ENCODE peak calls at places on chromosomes 4 and X, in eight cellular contexts. A is WTC11; E is neuronal stem cell; G is KG1; W is stimulated activated CD8-positive, alpha-beta memory T cell treated with anti-CD3 and anti-CD28 coated beads, Interleukin-15, amount 100 ng/mL, for 4 hours; Z is activated T-cell treated with anti-CD3 and anti-CD28 coated beads for 48 hours; H is fibroblast of lung; M is activated naive CD8-positive, alpha-beta T cell treated with anti-CD3 and anti-CD28 coated beads for 36 hours. C is an unnamed sample.

GRCh38 chrX:141838016-141838415 is at the start of gene MAGEC3:
- DNase-seq in H (no peak), E (no peak), A (no peak), M (no peak), W (no peak), G (no peak), Z (no peak), C (no peak)

GRCh38 chrX:131762802-131763234 is 218.9 kb downstream of the OR13H1 start:
- DNase-seq in E (no peak), G (no peak), A (no peak), H (no peak), W (no peak), Z (no peak), M (no peak), C (no peak)

GRCh38 chrX:17930850-17931249 is 69.8 kb upstream of the RAI2 start:
- DNase-seq in W (no peak), M (no peak), G (no peak), E (no peak), A (no peak), Z (no peak), H (no peak), C (no peak)

GRCh38 chr4:15037923-15038541 is 35.8 kb downstream of the CPEB2 start:
- DNase-seq in G (no peak), Z (no peak), W (no peak), H (no peak), E (no peak), A (no peak), M (no peak), C (no peak)

GRCh38 chrX:3384330-3384729 is 37.9 kb upstream of the MXRA5 start:
- DNase-seq in M (no peak), Z (no peak), H (no peak), E (no peak), A (no peak), W (no peak), G (no peak), C (no peak)

GRCh38 chr4:7750972-7751371 is 188.7 kb downstream of the AFAP1 start:
- DNase-seq in W (no peak), E (no peak), M (no peak), H (no peak), A (no peak), Z (no peak), G (no peak), C (no peak)

GRCh38 chr4:73405138-73405537 is 1.1 kb downstream of the ALB start:
- DNase-seq in G (no peak), Z (no peak), M (no peak), A (no peak), H (no peak), W (no peak), E (no peak), C (no peak)

GRCh38 chr4:54647070-54647469 is 10.7 kb upstream of the KIT start:
- DNase-seq in Z (no peak), A (no peak), E (no peak), H (no peak), M (no peak), W (no peak), G (no peak), C (no peak)

GRCh38 chrX:19743386-19743785 is 144.0 kb downstream of the SH3KBP1 start:
- DNase-seq in G (no peak), W (no peak), H (no peak), E (no peak), M (peak), Z (no peak), A (no peak), C (no peak)

GRCh38 chr4:73922766-73923630 is 53.8 kb downstream of the CXCL1 start:
- DNase-seq in M (no peak), E (no peak), Z (no peak), G (no peak), W (no peak), A (no peak), H (peak), C (no peak)

GRCh38 chr4:147408189-147408588 is 72.7 kb upstream of the EDNRA start:
- DNase-seq in H (no peak), E (no peak), Z (no peak), A (no peak), M (no peak), G (no peak), W (no peak), C (no peak)

GRCh38 chrX:24204331-24204730 is 54.8 kb downstream of the ZFX start:
- DNase-seq in W (no peak), Z (no peak), H (no peak), E (no peak), A (no peak), M (no peak), G (no peak), C (no peak)

GRCh38 chr4:71602271-71602890 is 181.5 kb downstream of the GC start:
- DNase-seq in H (no peak), W (no peak), M (no peak), E (no peak), A (no peak), G (no peak), Z (no peak), C (no peak)

GRCh38 chrX:139640259-139640658 is 67.7 kb downstream of the MCF2 start:
- DNase-seq in E (no peak), A (no peak), G (no peak), H (no peak), M (no peak), W (no peak), Z (no peak), C (no peak)

GRCh38 chrX:106780259-106780658 is 22.2 kb upstream of the TBC1D8B start:
- DNase-seq in A (no peak), Z (no peak), M (no peak), E (no peak), W (no peak), H (no peak), G (no peak), C (no peak)

GRCh38 chr4:83013420-83013867 is 2.8 kb upstream of the LIN54 start:
- DNase-seq in E (no peak), A (no peak), H (no peak), Z (no peak), M (no peak), W (no peak), G (no peak), C (no peak)

GRCh38 chr4:112370466-112370865 is 73.3 kb downstream of the ALPK1 start:
- DNase-seq in G (no peak), A (no peak), Z (no peak), W (no peak), E (no peak), M (no peak), H (no peak), C (no peak)

GRCh38 chr4:88008133-88008621 is 742 bp downstream of the PKD2 start:
- DNase-seq in H (peak), A (peak), Z (peak), W (no peak), M (peak), E (peak), G (no peak), C (no peak)